ENCODE peak calls at places on chromosome 15, in nine cellular contexts. One of them, this sample, is unnamed.
A peak's percentile ranks its signal among the peaks of the same experiment; 100 is the strongest.

GRCh38 chr15:44340410-44340809 is 51.9 kb downstream of the GOLM2 start:
- DNase-seq in iris pigment epithelial cell: peak; percentile 90
- DNase-seq in BE2C: no peak
- DNase-seq in AML-193: no peak
- DNase-seq in Calu3: peak; percentile 20
- DNase-seq in GM03348: peak; percentile 67
- DNase-seq in NCI-H1092: no peak
- DNase-seq in Right ventricle myocardium superior: no peak
- DNase-seq in HFFc6: peak; percentile 87
- DNase-seq in this sample: peak; percentile 76

GRCh38 chr15:89335289-89336041 is 841 bp upstream of the POLG start:
- DNase-seq in NCI-H1092: no peak
- DNase-seq in Right ventricle myocardium superior: no peak
- DNase-seq in AML-193: no peak
- DNase-seq in BE2C: peak; percentile 78
- DNase-seq in iris pigment epithelial cell: no peak
- DNase-seq in Calu3: no peak
- DNase-seq in GM03348: no peak
- DNase-seq in HFFc6: no peak
- DNase-seq in this sample: no peak

GRCh38 chr15:55820043-55820442 is 77.1 kb upstream of the PRTG start:
- DNase-seq in Right ventricle myocardium superior: no peak
- DNase-seq in HFFc6: no peak
- DNase-seq in AML-193: no peak
- DNase-seq in Calu3: no peak
- DNase-seq in iris pigment epithelial cell: no peak
- DNase-seq in GM03348: no peak
- DNase-seq in BE2C: no peak
- DNase-seq in NCI-H1092: no peak
- DNase-seq in this sample: no peak

GRCh38 chr15:66007663-66008262 is 138.5 kb downstream of the RAB11A start:
- DNase-seq in HFFc6: no peak
- DNase-seq in Right ventricle myocardium superior: no peak
- DNase-seq in NCI-H1092: no peak
- DNase-seq in BE2C: no peak
- DNase-seq in GM03348: no peak
- DNase-seq in Calu3: peak; percentile 20
- DNase-seq in iris pigment epithelial cell: no peak
- DNase-seq in AML-193: no peak
- DNase-seq in this sample: no peak

GRCh38 chr15:55742927-55743614 is at the start of gene PRTG:
- DNase-seq in GM03348: peak; percentile 72
- DNase-seq in BE2C: peak; percentile 68
- DNase-seq in AML-193: no peak
- DNase-seq in HFFc6: peak; percentile 11
- DNase-seq in iris pigment epithelial cell: peak; percentile 83
- DNase-seq in NCI-H1092: no peak
- DNase-seq in Right ventricle myocardium superior: peak; percentile 86
- DNase-seq in Calu3: peak; percentile 86
- DNase-seq in this sample: peak; percentile 42

GRCh38 chr15:26235148-26235769 is 372.1 kb upstream of the ATP10A start:
- DNase-seq in Right ventricle myocardium superior: no peak
- DNase-seq in Calu3: no peak
- DNase-seq in iris pigment epithelial cell: no peak
- DNase-seq in HFFc6: no peak
- DNase-seq in NCI-H1092: peak; percentile 50
- DNase-seq in BE2C: no peak
- DNase-seq in GM03348: no peak
- DNase-seq in AML-193: no peak
- DNase-seq in this sample: no peak

GRCh38 chr15:73952913-73953750 is 26.9 kb downstream of the LOXL1 start:
- DNase-seq in BE2C: no peak
- DNase-seq in HFFc6: no peak
- DNase-seq in NCI-H1092: no peak
- DNase-seq in Right ventricle myocardium superior: peak; percentile 18
- DNase-seq in AML-193: no peak
- DNase-seq in GM03348: no peak
- DNase-seq in Calu3: no peak
- DNase-seq in iris pigment epithelial cell: no peak
- DNase-seq in this sample: no peak

GRCh38 chr15:41568350-41569017 is 9.5 kb downstream of the TYRO3 start:
- DNase-seq in GM03348: no peak
- DNase-seq in AML-193: no peak
- DNase-seq in HFFc6: no peak
- DNase-seq in Calu3: peak; percentile 6
- DNase-seq in iris pigment epithelial cell: peak; percentile 32
- DNase-seq in Right ventricle myocardium superior: peak; percentile 48
- DNase-seq in NCI-H1092: no peak
- DNase-seq in BE2C: no peak
- DNase-seq in this sample: no peak

This sample was measured in AG10803.